ENCODE peak calls at places on chromosomes 1 and 21, in five cellular contexts. One of them, this sample, is unnamed.

GRCh38 chr1:6859415-6860343 is 74.4 kb downstream of the CAMTA1 start:
- DNase-seq in K562: no peak
- DNase-seq in GM12878: no peak
- DNase-seq in H1: no peak
- DNase-seq in HepG2: peak
- DNase-seq in this sample: no peak

GRCh38 chr1:170891872-170892271 is 43.5 kb upstream of the MROH9 start:
- DNase-seq in HepG2: no peak
- DNase-seq in K562: no peak
- DNase-seq in GM12878: no peak
- DNase-seq in H1: no peak
- DNase-seq in this sample: no peak

GRCh38 chr1:178101266-178101630 is 7.3 kb downstream of the RASAL2 start:
- DNase-seq in GM12878: no peak
- DNase-seq in HepG2: no peak
- DNase-seq in K562: no peak
- DNase-seq in H1: no peak
- DNase-seq in this sample: no peak

GRCh38 chr1:225710804-225711203 is 57.9 kb upstream of the ENAH start:
- DNase-seq in GM12878: no peak
- DNase-seq in H1: no peak
- DNase-seq in K562: no peak
- DNase-seq in HepG2: no peak
- DNase-seq in this sample: no peak

GRCh38 chr1:24898152-24898908 is 31.7 kb downstream of the RUNX3 start:
- DNase-seq in HepG2: no peak
- DNase-seq in GM12878: no peak
- DNase-seq in H1: peak
- DNase-seq in K562: peak
- DNase-seq in this sample: peak

GRCh38 chr1:179369751-179370341 is 4.1 kb downstream of the AXDND1 start:
- DNase-seq in H1: peak
- DNase-seq in GM12878: peak
- DNase-seq in HepG2: peak
- DNase-seq in K562: peak
- DNase-seq in this sample: peak

GRCh38 chr21:44755227-44755626 is 43.9 kb upstream of the TSPEAR start:
- DNase-seq in H1: no peak
- DNase-seq in K562: peak
- DNase-seq in GM12878: no peak
- DNase-seq in HepG2: peak
- DNase-seq in this sample: no peak

GRCh38 chr1:156813750-156814570 is 2.7 kb downstream of the SH2D2A start:
- DNase-seq in H1: peak
- DNase-seq in GM12878: no peak
- DNase-seq in HepG2: peak
- DNase-seq in K562: peak
- DNase-seq in this sample: peak

GRCh38 chr1:23343246-23344110 is 606 bp downstream of the HNRNPR start:
- DNase-seq in HepG2: peak
- DNase-seq in GM12878: no peak
- DNase-seq in H1: no peak
- DNase-seq in K562: peak
- DNase-seq in this sample: no peak

GRCh38 chr1:88528792-88529191 is 155.3 kb upstream of the PKN2 start:
- DNase-seq in HepG2: peak
- DNase-seq in H1: no peak
- DNase-seq in K562: no peak
- DNase-seq in GM12878: no peak
- DNase-seq in this sample: no peak

GRCh38 chr1:191901651-191902050 is 256.6 kb upstream of the RGS18 start:
- DNase-seq in GM12878: no peak
- DNase-seq in H1: no peak
- DNase-seq in HepG2: no peak
- DNase-seq in K562: no peak
- DNase-seq in this sample: no peak

GRCh38 chr1:26404641-26405040 is 6.0 kb upstream of the LIN28A start:
- DNase-seq in HepG2: no peak
- DNase-seq in GM12878: no peak
- DNase-seq in H1: no peak
- DNase-seq in K562: no peak
- DNase-seq in this sample: no peak

GRCh38 chr1:35364732-35365131 is 96.2 kb downstream of the ZMYM4 start:
- DNase-seq in GM12878: peak
- DNase-seq in HepG2: no peak
- DNase-seq in H1: no peak
- DNase-seq in K562: no peak
- DNase-seq in this sample: no peak

GRCh38 chr1:46223472-46223943 is 20.4 kb downstream of the LURAP1 start:
- DNase-seq in GM12878: no peak
- DNase-seq in K562: peak
- DNase-seq in HepG2: peak
- DNase-seq in H1: no peak
- DNase-seq in this sample: no peak

GRCh38 chr1:241603626-241604337 is 36.4 kb downstream of the CHML start:
- DNase-seq in HepG2: no peak
- DNase-seq in H1: no peak
- DNase-seq in GM12878: no peak
- DNase-seq in K562: no peak
- DNase-seq in this sample: no peak

GRCh38 chr1:196259291-196259690 is 348.9 kb downstream of the KCNT2 start:
- DNase-seq in H1: no peak
- DNase-seq in GM12878: no peak
- DNase-seq in HepG2: no peak
- DNase-seq in K562: no peak
- DNase-seq in this sample: no peak

GRCh38 chr1:205392650-205393049 is 29.2 kb downstream of the LEMD1 start:
- DNase-seq in K562: no peak
- DNase-seq in HepG2: no peak
- DNase-seq in GM12878: no peak
- DNase-seq in H1: no peak
- DNase-seq in this sample: no peak

GRCh38 chr1:45926302-45926701 is 122.9 kb downstream of the MAST2 start:
- DNase-seq in H1: no peak
- DNase-seq in GM12878: no peak
- DNase-seq in HepG2: no peak
- DNase-seq in K562: no peak
- DNase-seq in this sample: no peak

GRCh38 chr1:152884966-152885624 is 7.0 kb downstream of the SMCP start:
- DNase-seq in HepG2: no peak
- DNase-seq in GM12878: no peak
- DNase-seq in H1: no peak
- DNase-seq in K562: no peak
- DNase-seq in this sample: no peak

GRCh38 chr21:28684351-28684750 is 308.3 kb downstream of the LTN1 start:
- DNase-seq in H1: no peak
- DNase-seq in GM12878: no peak
- DNase-seq in HepG2: no peak
- DNase-seq in K562: no peak
- DNase-seq in this sample: no peak

GRCh38 chr1:35832515-35832914 is 24.7 kb downstream of the AGO4 start:
- DNase-seq in HepG2: no peak
- DNase-seq in K562: no peak
- DNase-seq in GM12878: no peak
- DNase-seq in H1: no peak
- DNase-seq in this sample: no peak

GRCh38 chr1:56394298-56394697 is 185.1 kb downstream of the PLPP3 start:
- DNase-seq in H1: no peak
- DNase-seq in HepG2: no peak
- DNase-seq in K562: no peak
- DNase-seq in GM12878: no peak
- DNase-seq in this sample: no peak

GRCh38 chr1:223748773-223749733 is 36.7 kb downstream of the CAPN2 start:
- DNase-seq in HepG2: no peak
- DNase-seq in K562: peak
- DNase-seq in H1: no peak
- DNase-seq in GM12878: no peak
- DNase-seq in this sample: peak

GRCh38 chr1:26320896-26321295 is 3.1 kb downstream of the CD52 start:
- DNase-seq in HepG2: no peak
- DNase-seq in K562: no peak
- DNase-seq in H1: no peak
- DNase-seq in GM12878: no peak
- DNase-seq in this sample: no peak

GRCh38 chr1:32759997-32760623 is 57.0 kb downstream of the YARS1 start:
- DNase-seq in K562: peak
- DNase-seq in GM12878: no peak
- DNase-seq in H1: peak
- DNase-seq in HepG2: peak
- DNase-seq in this sample: no peak

GRCh38 chr1:90579212-90579802 is 137.8 kb downstream of the BARHL2 start:
- DNase-seq in HepG2: peak
- DNase-seq in H1: no peak
- DNase-seq in K562: peak
- DNase-seq in GM12878: no peak
- DNase-seq in this sample: peak

GRCh38 chr21:36473203-36473602 is 6.7 kb downstream of the CLDN14 start:
- DNase-seq in K562: no peak
- DNase-seq in GM12878: no peak
- DNase-seq in H1: no peak
- DNase-seq in HepG2: no peak
- DNase-seq in this sample: no peak

GRCh38 chr1:2382621-2383361 is 8.6 kb downstream of the MORN1 start:
- DNase-seq in K562: peak
- DNase-seq in HepG2: peak
- DNase-seq in H1: no peak
- DNase-seq in GM12878: no peak
- DNase-seq in this sample: peak

GRCh38 chr1:76625887-76626286 is 241.4 kb upstream of the ST6GALNAC5 start:
- DNase-seq in HepG2: no peak
- DNase-seq in K562: no peak
- DNase-seq in H1: no peak
- DNase-seq in GM12878: no peak
- DNase-seq in this sample: no peak

GRCh38 chr21:33514234-33514633 is 22.7 kb upstream of the DNAJC28 start:
- DNase-seq in H1: no peak
- DNase-seq in K562: no peak
- DNase-seq in HepG2: no peak
- DNase-seq in GM12878: no peak
- DNase-seq in this sample: no peak

GRCh38 chr21:33670076-33670475 is 27.8 kb downstream of the ITSN1 start:
- DNase-seq in H1: no peak
- DNase-seq in GM12878: no peak
- DNase-seq in HepG2: no peak
- DNase-seq in K562: no peak
- DNase-seq in this sample: no peak

GRCh38 chr1:227191607-227192006 is 126.7 kb downstream of the CDC42BPA start:
- DNase-seq in H1: no peak
- DNase-seq in HepG2: no peak
- DNase-seq in K562: no peak
- DNase-seq in GM12878: no peak
- DNase-seq in this sample: no peak
- TF ChIP-seq TAF1 in H1: no peak
- TF ChIP-seq TAF1 in HepG2: no peak
- TF ChIP-seq TAF1 in K562: no peak
- TF ChIP-seq TAF1 in GM12878: no peak
- TF ChIP-seq TAF1 in this sample: no peak

DNA sequence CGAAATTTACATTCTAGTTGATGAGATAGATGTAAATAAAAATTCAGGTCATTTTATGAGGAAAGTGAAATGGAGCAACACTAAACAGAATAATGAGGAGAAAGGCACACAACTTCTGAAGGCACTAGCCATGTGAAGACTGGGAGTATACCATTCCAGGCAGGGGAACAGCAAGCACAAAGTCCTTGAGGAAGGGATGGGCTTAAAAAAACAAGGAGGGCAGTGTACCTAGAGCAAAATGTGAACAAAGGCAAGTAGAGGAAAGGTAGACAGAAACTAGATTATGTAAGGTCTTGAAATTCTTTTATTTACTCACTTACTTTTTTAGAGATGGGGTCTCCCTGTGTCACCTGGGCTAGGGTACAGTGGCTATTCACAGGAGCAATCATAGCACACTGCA is 54.1 kb upstream of the LRIG2 start:
- DNase-seq in GM12878: no peak
- DNase-seq in H1: no peak
- DNase-seq in HepG2: peak
- DNase-seq in K562: no peak
- DNase-seq in this sample: no peak
- TF ChIP-seq POLR2A in GM12878: no peak
- TF ChIP-seq POLR2A in H1: no peak
- TF ChIP-seq POLR2A in HepG2: no peak
- TF ChIP-seq POLR2A in K562: no peak
- TF ChIP-seq POLR2A in this sample: no peak

GRCh38 chr21:35254752-35255138 is 205.6 kb upstream of the RUNX1 start:
- DNase-seq in K562: no peak
- DNase-seq in HepG2: no peak
- DNase-seq in H1: no peak
- DNase-seq in GM12878: no peak
- DNase-seq in this sample: no peak

GRCh38 chr21:35252831-35253230 is 203.7 kb upstream of the RUNX1 start:
- DNase-seq in H1: no peak
- DNase-seq in HepG2: no peak
- DNase-seq in GM12878: no peak
- DNase-seq in K562: no peak
- DNase-seq in this sample: no peak

GRCh38 chr21:35256468-35256988 is 207.4 kb upstream of the RUNX1 start:
- DNase-seq in HepG2: peak
- DNase-seq in GM12878: no peak
- DNase-seq in H1: no peak
- DNase-seq in K562: peak
- DNase-seq in this sample: no peak

GRCh38 chr21:35257413-35257812 is 208.3 kb upstream of the RUNX1 start:
- DNase-seq in HepG2: no peak
- DNase-seq in H1: no peak
- DNase-seq in K562: no peak
- DNase-seq in GM12878: no peak
- DNase-seq in this sample: no peak

DNA sequence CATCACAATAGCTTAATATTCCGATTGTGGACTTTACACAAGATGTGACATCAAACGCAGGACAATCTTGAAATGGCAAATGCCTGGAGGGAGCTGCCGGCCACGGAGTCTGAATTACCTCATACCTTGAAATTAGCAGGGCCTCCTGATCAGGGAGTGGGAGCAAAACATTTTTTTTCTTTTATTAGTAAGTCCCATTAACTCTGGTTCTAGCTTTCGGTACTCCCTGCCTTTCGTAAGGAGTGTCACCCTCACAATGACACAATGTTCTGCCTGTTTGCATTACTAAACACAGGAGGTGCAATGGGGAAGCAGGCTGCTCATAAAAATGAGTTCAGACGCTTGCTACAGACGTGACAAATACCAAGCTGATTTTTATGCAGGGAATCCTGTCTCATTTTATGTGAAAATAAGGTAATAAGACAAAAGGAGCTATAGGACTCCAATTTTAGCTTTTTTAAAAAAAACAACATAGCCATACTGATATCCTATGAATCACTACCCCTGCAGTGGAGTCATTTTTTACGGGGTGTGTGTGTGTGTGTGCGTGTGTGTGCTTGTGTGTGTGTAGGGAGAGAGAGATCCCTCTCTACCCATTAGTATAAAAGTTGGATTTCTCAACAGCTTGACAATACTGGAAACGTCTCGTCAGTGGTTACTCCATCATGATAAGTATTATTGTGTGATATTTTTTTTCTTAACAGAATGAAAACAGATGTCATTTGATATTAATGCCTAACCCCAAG is 205.1 kb upstream of the RUNX1 start:
- DNase-seq in K562: no peak
- DNase-seq in HepG2: no peak
- DNase-seq in H1: no peak
- DNase-seq in GM12878: no peak
- DNase-seq in this sample: no peak
- TF ChIP-seq POLR2AphosphoS5 in K562: no peak
- TF ChIP-seq POLR2AphosphoS5 in HepG2: no peak
- TF ChIP-seq POLR2AphosphoS5 in H1: no peak
- TF ChIP-seq POLR2AphosphoS5 in GM12878: no peak
- TF ChIP-seq POLR2AphosphoS5 in this sample: no peak

GRCh38 chr21:45811136-45811535 is 167.6 kb downstream of the PCBP3 start:
- DNase-seq in GM12878: no peak
- DNase-seq in H1: no peak
- DNase-seq in K562: no peak
- DNase-seq in HepG2: no peak
- DNase-seq in this sample: no peak
- TF ChIP-seq TAF1 in GM12878: no peak
- TF ChIP-seq TAF1 in H1: no peak
- TF ChIP-seq TAF1 in K562: no peak
- TF ChIP-seq TAF1 in HepG2: no peak
- TF ChIP-seq TAF1 in this sample: no peak